ENCODE peak calls at places on chromosomes 3 and 15, in seven cellular contexts. One of them, this sample, is unnamed.

GRCh38 chr3:10889206-10889960 is 73.4 kb downstream of the SLC6A11 start:
- DNase-seq in fibroblast of the aortic adventitia: no peak
- DNase-seq in AG04449: no peak
- DNase-seq in Peyer's patch: no peak
- DNase-seq in HFF-Myc: no peak
- DNase-seq in OCI-LY7: no peak
- DNase-seq in foreskin fibroblast: no peak
- DNase-seq in this sample: no peak

GRCh38 chr3:52926556-52926955 is 29.2 kb upstream of the STIMATE start:
- DNase-seq in Peyer's patch: no peak
- DNase-seq in foreskin fibroblast: no peak
- DNase-seq in OCI-LY7: no peak
- DNase-seq in fibroblast of the aortic adventitia: no peak
- DNase-seq in AG04449: no peak
- DNase-seq in HFF-Myc: no peak
- DNase-seq in this sample: no peak

GRCh38 chr3:138493804-138494606 is 59.6 kb downstream of the ESYT3 start:
- DNase-seq in fibroblast of the aortic adventitia: peak; percentile 80
- DNase-seq in AG04449: peak; percentile 54
- DNase-seq in HFF-Myc: peak; percentile 19
- DNase-seq in Peyer's patch: no peak
- DNase-seq in OCI-LY7: no peak
- DNase-seq in foreskin fibroblast: peak; percentile 92
- DNase-seq in this sample: peak; percentile 35

GRCh38 chr15:101295607-101296225 is 668 bp upstream of the SNRPA1 start:
- DNase-seq in OCI-LY7: no peak
- DNase-seq in Peyer's patch: no peak
- DNase-seq in AG04449: no peak
- DNase-seq in foreskin fibroblast: peak; percentile 41
- DNase-seq in fibroblast of the aortic adventitia: peak; percentile 13
- DNase-seq in HFF-Myc: no peak
- DNase-seq in this sample: no peak

GRCh38 chr3:124346487-124346886 is 354.6 kb upstream of the ROPN1 start:
- DNase-seq in AG04449: no peak
- DNase-seq in OCI-LY7: no peak
- DNase-seq in Peyer's patch: no peak
- DNase-seq in foreskin fibroblast: no peak
- DNase-seq in HFF-Myc: no peak
- DNase-seq in fibroblast of the aortic adventitia: no peak
- DNase-seq in this sample: peak; percentile 68

GRCh38 chr15:73414876-73415275 is 28.1 kb upstream of the REC114 start:
- DNase-seq in foreskin fibroblast: no peak
- DNase-seq in fibroblast of the aortic adventitia: no peak
- DNase-seq in HFF-Myc: no peak
- DNase-seq in Peyer's patch: no peak
- DNase-seq in AG04449: no peak
- DNase-seq in OCI-LY7: no peak
- DNase-seq in this sample: no peak

GRCh38 chr3:134312072-134312872 is 61.6 kb upstream of the RYK start:
- DNase-seq in OCI-LY7: no peak
- DNase-seq in foreskin fibroblast: no peak
- DNase-seq in fibroblast of the aortic adventitia: peak; percentile 57
- DNase-seq in HFF-Myc: no peak
- DNase-seq in Peyer's patch: no peak
- DNase-seq in AG04449: no peak
- DNase-seq in this sample: no peak

GRCh38 chr15:36622247-36622795 is 42.9 kb downstream of the CDIN1 start:
- DNase-seq in foreskin fibroblast: no peak
- DNase-seq in Peyer's patch: no peak
- DNase-seq in HFF-Myc: no peak
- DNase-seq in AG04449: no peak
- DNase-seq in OCI-LY7: no peak
- DNase-seq in fibroblast of the aortic adventitia: no peak
- DNase-seq in this sample: no peak

GRCh38 chr3:186021673-186022362 is 84.0 kb upstream of the TRA2B start:
- DNase-seq in OCI-LY7: no peak
- DNase-seq in foreskin fibroblast: peak; percentile 94
- DNase-seq in Peyer's patch: no peak
- DNase-seq in HFF-Myc: peak; percentile 85
- DNase-seq in AG04449: peak; percentile 82
- DNase-seq in fibroblast of the aortic adventitia: peak; percentile 91
- DNase-seq in this sample: peak; percentile 31

GRCh38 chr3:69385723-69386483 is at the start of gene FRMD4B:
- DNase-seq in Peyer's patch: peak; percentile 18
- DNase-seq in fibroblast of the aortic adventitia: no peak
- DNase-seq in OCI-LY7: no peak
- DNase-seq in AG04449: no peak
- DNase-seq in HFF-Myc: no peak
- DNase-seq in foreskin fibroblast: peak; percentile 62
- DNase-seq in this sample: no peak

GRCh38 chr15:79339588-79340314 is 28.8 kb downstream of the TMED3 start:
- DNase-seq in HFF-Myc: peak; percentile 20
- DNase-seq in fibroblast of the aortic adventitia: peak; percentile 77
- DNase-seq in OCI-LY7: peak; percentile 47
- DNase-seq in AG04449: peak; percentile 21
- DNase-seq in foreskin fibroblast: peak; percentile 72
- DNase-seq in Peyer's patch: no peak
- DNase-seq in this sample: no peak

GRCh38 chr3:6088433-6088832 is 772.5 kb upstream of the GRM7 start:
- DNase-seq in OCI-LY7: no peak
- DNase-seq in HFF-Myc: no peak
- DNase-seq in AG04449: no peak
- DNase-seq in fibroblast of the aortic adventitia: no peak
- DNase-seq in foreskin fibroblast: no peak
- DNase-seq in Peyer's patch: no peak
- DNase-seq in this sample: no peak

GRCh38 chr15:63972801-63973200 is 73.5 kb downstream of the DAPK2 start:
- DNase-seq in AG04449: no peak
- DNase-seq in fibroblast of the aortic adventitia: no peak
- DNase-seq in OCI-LY7: no peak
- DNase-seq in Peyer's patch: no peak
- DNase-seq in foreskin fibroblast: no peak
- DNase-seq in HFF-Myc: no peak
- DNase-seq in this sample: no peak

GRCh38 chr15:40691737-40692136 is 3.2 kb upstream of the RAD51 start:
- DNase-seq in Peyer's patch: no peak
- DNase-seq in fibroblast of the aortic adventitia: no peak
- DNase-seq in OCI-LY7: no peak
- DNase-seq in AG04449: no peak
- DNase-seq in foreskin fibroblast: no peak
- DNase-seq in HFF-Myc: no peak
- DNase-seq in this sample: no peak

GRCh38 chr3:179016979-179017670 is 54.5 kb downstream of the ZMAT3 start:
- DNase-seq in HFF-Myc: no peak
- DNase-seq in AG04449: no peak
- DNase-seq in fibroblast of the aortic adventitia: no peak
- DNase-seq in OCI-LY7: peak; percentile 37
- DNase-seq in Peyer's patch: peak; percentile 57
- DNase-seq in foreskin fibroblast: no peak
- DNase-seq in this sample: no peak

GRCh38 chr3:43707998-43708397 is 17.3 kb downstream of the ABHD5 start:
- DNase-seq in AG04449: peak; percentile 71
- DNase-seq in OCI-LY7: no peak
- DNase-seq in HFF-Myc: peak; percentile 66
- DNase-seq in fibroblast of the aortic adventitia: peak; percentile 89
- DNase-seq in foreskin fibroblast: peak; percentile 88
- DNase-seq in Peyer's patch: no peak
- DNase-seq in this sample: peak; percentile 87

GRCh38 chr3:72887723-72888545 is at the start of gene GXYLT2:
- DNase-seq in Peyer's patch: peak; percentile 18
- DNase-seq in foreskin fibroblast: peak; percentile 85
- DNase-seq in AG04449: no peak
- DNase-seq in fibroblast of the aortic adventitia: peak; percentile 73
- DNase-seq in HFF-Myc: no peak
- DNase-seq in OCI-LY7: peak; percentile 2
- DNase-seq in this sample: no peak

GRCh38 chr15:64636541-64636940 is 138.8 kb downstream of the RBPMS2 start:
- DNase-seq in AG04449: no peak
- DNase-seq in foreskin fibroblast: no peak
- DNase-seq in Peyer's patch: no peak
- DNase-seq in fibroblast of the aortic adventitia: peak; percentile 45
- DNase-seq in HFF-Myc: no peak
- DNase-seq in OCI-LY7: no peak
- DNase-seq in this sample: no peak

GRCh38 chr15:89017370-89018066 is 70.7 kb upstream of the ABHD2 start:
- DNase-seq in Peyer's patch: peak; percentile 60
- DNase-seq in foreskin fibroblast: peak; percentile 83
- DNase-seq in AG04449: peak; percentile 69
- DNase-seq in fibroblast of the aortic adventitia: peak; percentile 94
- DNase-seq in HFF-Myc: peak; percentile 56
- DNase-seq in OCI-LY7: peak; percentile 79
- DNase-seq in this sample: no peak

GRCh38 chr3:193590088-193590856 is 2.7 kb upstream of the OPA1 start:
- DNase-seq in OCI-LY7: no peak
- DNase-seq in foreskin fibroblast: peak; percentile 56
- DNase-seq in HFF-Myc: no peak
- DNase-seq in fibroblast of the aortic adventitia: peak; percentile 51
- DNase-seq in Peyer's patch: no peak
- DNase-seq in AG04449: no peak
- DNase-seq in this sample: no peak

GRCh38 chr15:41714291-41714690 is 54.1 kb downstream of the MGA start:
- DNase-seq in Peyer's patch: no peak
- DNase-seq in HFF-Myc: no peak
- DNase-seq in fibroblast of the aortic adventitia: no peak
- DNase-seq in foreskin fibroblast: no peak
- DNase-seq in AG04449: no peak
- DNase-seq in OCI-LY7: no peak
- DNase-seq in this sample: no peak

GRCh38 chr3:61925721-61926120 is 364.4 kb downstream of the PTPRG start:
- DNase-seq in foreskin fibroblast: peak; percentile 27
- DNase-seq in HFF-Myc: no peak
- DNase-seq in fibroblast of the aortic adventitia: no peak
- DNase-seq in Peyer's patch: no peak
- DNase-seq in OCI-LY7: no peak
- DNase-seq in AG04449: no peak
- DNase-seq in this sample: no peak

GRCh38 chr3:61922118-61922517 is 360.7 kb downstream of the PTPRG start:
- DNase-seq in Peyer's patch: no peak
- DNase-seq in OCI-LY7: no peak
- DNase-seq in fibroblast of the aortic adventitia: peak; percentile 3
- DNase-seq in foreskin fibroblast: no peak
- DNase-seq in HFF-Myc: no peak
- DNase-seq in AG04449: no peak
- DNase-seq in this sample: no peak

GRCh38 chr3:61924991-61925390 is 363.6 kb downstream of the PTPRG start:
- DNase-seq in OCI-LY7: no peak
- DNase-seq in AG04449: no peak
- DNase-seq in foreskin fibroblast: no peak
- DNase-seq in Peyer's patch: no peak
- DNase-seq in fibroblast of the aortic adventitia: no peak
- DNase-seq in HFF-Myc: no peak
- DNase-seq in this sample: no peak

GRCh38 chr3:61926913-61927312 is 365.5 kb downstream of the PTPRG start:
- DNase-seq in foreskin fibroblast: peak; percentile 77
- DNase-seq in Peyer's patch: no peak
- DNase-seq in AG04449: peak; percentile 47
- DNase-seq in OCI-LY7: no peak
- DNase-seq in HFF-Myc: no peak
- DNase-seq in fibroblast of the aortic adventitia: peak; percentile 79
- DNase-seq in this sample: peak; percentile 33

DNA sequence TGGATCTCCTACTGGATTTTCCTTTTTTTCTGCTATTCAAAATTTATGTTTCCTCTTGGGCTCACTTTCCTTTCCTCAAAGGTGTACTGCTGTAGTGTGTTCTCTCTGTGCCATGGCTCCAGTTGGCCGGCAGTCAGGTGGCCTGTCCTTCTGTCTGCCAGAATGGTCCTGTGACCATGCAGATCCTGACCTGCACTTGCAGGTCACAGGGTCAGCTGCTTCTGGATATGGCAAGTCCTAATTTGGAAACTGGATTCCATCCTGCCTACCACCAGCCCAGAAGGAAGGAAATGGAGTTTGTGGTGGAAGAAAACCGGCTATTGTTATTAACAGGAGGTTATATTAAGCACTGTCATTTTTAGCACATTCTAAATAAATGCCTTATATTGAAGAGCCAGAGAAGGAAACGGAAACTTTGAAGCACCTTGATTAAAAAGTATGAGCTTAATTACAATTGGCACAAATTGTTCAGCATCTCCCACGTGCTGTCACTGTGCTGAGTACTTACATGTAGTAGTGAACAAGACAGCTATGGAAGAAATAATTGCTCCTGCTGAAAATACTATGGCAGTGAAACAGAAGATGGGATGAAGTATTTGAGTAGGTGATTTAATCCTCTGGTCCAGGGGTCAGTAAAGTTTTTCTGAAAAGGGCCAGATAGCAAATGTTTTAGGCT is 362.8 kb downstream of the PTPRG start:
- DNase-seq in foreskin fibroblast: no peak
- DNase-seq in AG04449: no peak
- DNase-seq in Peyer's patch: no peak
- DNase-seq in HFF-Myc: no peak
- DNase-seq in OCI-LY7: no peak
- DNase-seq in fibroblast of the aortic adventitia: no peak
- DNase-seq in this sample: no peak
- H3K4me3 ChIP-seq in foreskin fibroblast: no peak overlapping the region
- H3K4me3 ChIP-seq in AG04449: no peak overlapping the region
- H3K4me3 ChIP-seq in Peyer's patch: no peak overlapping the region
- H3K4me3 ChIP-seq in HFF-Myc: no peak overlapping the region
- H3K4me3 ChIP-seq in OCI-LY7: no peak overlapping the region
- H3K4me3 ChIP-seq in fibroblast of the aortic adventitia: no peak overlapping the region
- H3K4me3 ChIP-seq in this sample: no peak overlapping the region

DNA sequence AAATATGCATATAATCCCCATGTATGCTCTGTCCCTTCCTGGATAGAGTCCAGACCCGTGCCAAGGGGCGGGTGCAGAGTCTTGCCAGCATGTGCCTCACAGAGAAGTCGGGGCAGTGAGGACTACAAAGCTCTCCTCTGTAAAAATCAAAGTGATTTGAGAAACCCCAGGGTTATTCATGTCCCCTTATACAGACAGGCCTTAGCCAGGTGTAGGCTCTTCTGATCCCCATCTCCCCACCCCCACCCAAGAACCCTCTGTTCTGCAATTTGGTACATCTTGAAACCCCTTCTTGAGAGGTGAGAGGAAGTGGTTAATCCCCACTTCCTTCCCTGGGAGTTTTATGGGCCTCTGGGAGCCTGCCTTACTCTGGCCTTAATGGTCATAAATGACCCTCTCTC is 24.7 kb downstream of the TRIM71 start:
- DNase-seq in fibroblast of the aortic adventitia: no peak
- DNase-seq in HFF-Myc: no peak
- DNase-seq in foreskin fibroblast: no peak
- DNase-seq in OCI-LY7: peak; percentile 12
- DNase-seq in Peyer's patch: no peak
- DNase-seq in AG04449: no peak
- DNase-seq in this sample: no peak
- TF ChIP-seq CTCF in fibroblast of the aortic adventitia: no peak
- TF ChIP-seq CTCF in HFF-Myc: no peak
- TF ChIP-seq CTCF in foreskin fibroblast: no peak
- TF ChIP-seq CTCF in OCI-LY7: no peak
- TF ChIP-seq CTCF in Peyer's patch: no peak
- TF ChIP-seq CTCF in AG04449: no peak
- TF ChIP-seq CTCF in this sample: no peak

GRCh38 chr3:80087769-80088168 is 320.0 kb upstream of the ROBO1 start:
- DNase-seq in OCI-LY7: no peak
- DNase-seq in Peyer's patch: no peak
- DNase-seq in AG04449: no peak
- DNase-seq in foreskin fibroblast: peak; percentile 2
- DNase-seq in fibroblast of the aortic adventitia: peak; percentile 34
- DNase-seq in HFF-Myc: no peak
- DNase-seq in this sample: no peak
- H3K4me3 ChIP-seq in OCI-LY7: no peak overlapping the region
- H3K4me3 ChIP-seq in Peyer's patch: no peak overlapping the region
- H3K4me3 ChIP-seq in AG04449: no peak overlapping the region
- H3K4me3 ChIP-seq in foreskin fibroblast: no peak overlapping the region
- H3K4me3 ChIP-seq in fibroblast of the aortic adventitia: no peak overlapping the region
- H3K4me3 ChIP-seq in HFF-Myc: no peak overlapping the region
- H3K4me3 ChIP-seq in this sample: no peak overlapping the region

GRCh38 chr3:160653514-160653913 is 23.4 kb upstream of the ARL14 start:
- DNase-seq in fibroblast of the aortic adventitia: no peak
- DNase-seq in foreskin fibroblast: peak; percentile 7
- DNase-seq in HFF-Myc: no peak
- DNase-seq in OCI-LY7: no peak
- DNase-seq in AG04449: no peak
- DNase-seq in Peyer's patch: no peak
- DNase-seq in this sample: no peak
- TF ChIP-seq CTCF in fibroblast of the aortic adventitia: no peak
- TF ChIP-seq CTCF in foreskin fibroblast: no peak
- TF ChIP-seq CTCF in HFF-Myc: no peak
- TF ChIP-seq CTCF in OCI-LY7: no peak
- TF ChIP-seq CTCF in AG04449: no peak
- TF ChIP-seq CTCF in Peyer's patch: no peak
- TF ChIP-seq CTCF in this sample: peak; percentile 22